ENCODE peak calls at places on chromosomes 12 and 14, in eight cellular contexts. S is ovary, X is IMR-90, Q is PC-3, F is adrenal gland, C is Calu3, W is tibial nerve, P is GM13977. U is an unnamed sample.

GRCh38 chr14:21069388-21070082 is 569 bp upstream of the ARHGEF40 start:
- DNase-seq in S (peak), X (peak), Q (no peak), F (no peak), C (no peak), W (peak), P (peak), U (no peak)

GRCh38 chr12:50132505-50133135 is 20.6 kb downstream of the COX14 start:
- DNase-seq in S (no peak), X (peak), Q (peak), F (no peak), C (no peak), W (peak), P (peak), U (no peak)

GRCh38 chr12:109946913-109947312 is 46.8 kb downstream of the TCHP start:
- DNase-seq in S (no peak), X (no peak), Q (no peak), F (no peak), C (no peak), W (no peak), P (no peak), U (no peak)

GRCh38 chr12:6430124-6430989 is 14.4 kb upstream of the CD27 start:
- DNase-seq in S (peak), X (peak), Q (peak), F (peak), C (peak), W (peak), P (no peak), U (no peak)

GRCh38 chr12:111409403-111410228 is 3.9 kb downstream of the SH2B3 start:
- DNase-seq in S (no peak), X (peak), Q (no peak), F (peak), C (peak), W (no peak), P (no peak), U (no peak)

GRCh38 chr12:12592930-12593329 is 18.7 kb upstream of the CREBL2 start:
- DNase-seq in S (no peak), X (peak), Q (peak), F (no peak), C (peak), W (no peak), P (no peak), U (no peak)

GRCh38 chr12:25830456-25830855 is 128.0 kb upstream of the RASSF8 start:
- DNase-seq in S (no peak), X (no peak), Q (no peak), F (no peak), C (no peak), W (no peak), P (no peak), U (no peak)

GRCh38 chr12:28640519-28640918 is 450.3 kb downstream of the CCDC91 start:
- DNase-seq in S (no peak), X (no peak), Q (no peak), F (no peak), C (no peak), W (no peak), P (no peak), U (no peak)

GRCh38 chr14:86404425-86404824 is 874.5 kb downstream of the FLRT2 start:
- DNase-seq in S (no peak), X (peak), Q (peak), F (no peak), C (no peak), W (no peak), P (no peak), U (no peak)

GRCh38 chr14:33530358-33530757 is 420.5 kb downstream of the EGLN3 start:
- DNase-seq in S (no peak), X (no peak), Q (no peak), F (no peak), C (no peak), W (no peak), P (no peak), U (no peak)

GRCh38 chr12:75623631-75624118 is 112.3 kb upstream of the KRR1 start:
- DNase-seq in S (no peak), X (peak), Q (peak), F (peak), C (peak), W (no peak), P (no peak), U (no peak)

GRCh38 chr12:100651108-100651507 is 77.6 kb downstream of the GAS2L3 start:
- DNase-seq in S (no peak), X (no peak), Q (no peak), F (no peak), C (no peak), W (no peak), P (no peak), U (no peak)

GRCh38 chr12:117047810-117048584 is 51.2 kb downstream of the TESC start:
- DNase-seq in S (no peak), X (peak), Q (no peak), F (no peak), C (no peak), W (no peak), P (no peak), U (no peak)

GRCh38 chr12:7374423-7375144 is 69.4 kb downstream of the CD163L1 start:
- DNase-seq in S (no peak), X (peak), Q (peak), F (peak), C (peak), W (peak), P (peak), U (no peak)

GRCh38 chr14:49479432-49479831 is 106.7 kb downstream of the RPS29 start:
- DNase-seq in S (no peak), X (no peak), Q (peak), F (no peak), C (no peak), W (no peak), P (no peak), U (no peak)

GRCh38 chr14:49173765-49174373 is 412.3 kb downstream of the RPS29 start:
- DNase-seq in S (no peak), X (peak), Q (peak), F (peak), C (peak), W (peak), P (peak), U (peak)

GRCh38 chr12:77049767-77050353 is 15.5 kb downstream of the E2F7 start:
- DNase-seq in S (no peak), X (peak), Q (peak), F (peak), C (peak), W (peak), P (peak), U (no peak)

GRCh38 chr14:104337381-104337780 is 199.0 kb downstream of the KIF26A start:
- DNase-seq in S (peak), X (no peak), Q (no peak), F (no peak), C (no peak), W (no peak), P (no peak), U (no peak)

GRCh38 chr14:56992332-56992820 is 182.1 kb upstream of the OTX2 start:
- DNase-seq in S (no peak), X (no peak), Q (no peak), F (no peak), C (no peak), W (no peak), P (no peak), U (no peak)

GRCh38 chr12:12819221-12819620 is 6.1 kb downstream of the DDX47 start:
- DNase-seq in S (no peak), X (no peak), Q (no peak), F (no peak), C (no peak), W (no peak), P (no peak), U (no peak)

GRCh38 chr14:52694761-52695480 is 437 bp downstream of the ERO1A start:
- DNase-seq in S (peak), X (peak), Q (peak), F (peak), C (peak), W (no peak), P (peak), U (no peak)

GRCh38 chr12:48981757-48982157 is 3.6 kb downstream of the WNT1 start:
- DNase-seq in S (no peak), X (no peak), Q (no peak), F (no peak), C (no peak), W (no peak), P (no peak), U (no peak)

GRCh38 chr14:99322731-99323599 is 51.0 kb upstream of the BCL11B start:
- DNase-seq in S (no peak), X (no peak), Q (no peak), F (no peak), C (no peak), W (peak), P (peak), U (no peak)

GRCh38 chr14:65483647-65484046 is 71.1 kb downstream of the FUT8 start:
- DNase-seq in S (no peak), X (peak), Q (peak), F (peak), C (no peak), W (no peak), P (no peak), U (no peak)

GRCh38 chr12:26798013-26798412 is 35.0 kb downstream of the ITPR2 start:
- DNase-seq in S (no peak), X (peak), Q (no peak), F (no peak), C (no peak), W (no peak), P (no peak), U (no peak)

GRCh38 chr14:68704736-68705720 is 87.8 kb downstream of the ZFP36L1 start:
- DNase-seq in S (no peak), X (peak), Q (peak), F (peak), C (no peak), W (no peak), P (no peak), U (no peak)
- TF ChIP-seq CTCF in S (no peak), X (no peak), Q (no peak), F (no peak), C (no peak), W (no peak), P (no peak), U (no peak)

GRCh38 chr12:124379938-124380754 is 85.3 kb downstream of the RFLNA start:
- DNase-seq in S (peak), X (peak), Q (peak), F (peak), C (no peak), W (peak), P (no peak), U (no peak)
- TF ChIP-seq CTCF in S (peak), X (peak), Q (peak), F (peak), C (no peak), W (peak), P (no peak), U (no peak)

GRCh38 chr14:68408680-68409079 is 384.2 kb downstream of the ZFP36L1 start:
- DNase-seq in S (no peak), X (peak), Q (peak), F (no peak), C (no peak), W (no peak), P (no peak), U (no peak)
- TF ChIP-seq CTCF in S (no peak), X (peak), Q (peak), F (no peak), C (no peak), W (no peak), P (peak), U (peak)

GRCh38 chr12:85029456-85029855 is 6.6 kb downstream of the TSPAN19 start:
- DNase-seq in S (no peak), X (peak), Q (peak), F (no peak), C (no peak), W (no peak), P (peak), U (no peak)
- TF ChIP-seq CTCF in S (no peak), X (peak), Q (peak), F (peak), C (no peak), W (peak), P (peak), U (peak)

GRCh38 chr14:24241829-24242443 is 487 bp downstream of the TINF2 start:
- DNase-seq in S (peak), X (peak), Q (peak), F (peak), C (peak), W (peak), P (peak), U (peak)
- TF ChIP-seq CTCF in S (peak), X (peak), Q (peak), F (peak), C (peak), W (peak), P (peak), U (peak)

GRCh38 chr14:74015965-74016364 is 3.1 kb downstream of the ENTPD5 start:
- DNase-seq in S (no peak), X (no peak), Q (no peak), F (no peak), C (no peak), W (no peak), P (no peak), U (no peak)

GRCh38 chr14:74018029-74018703 is 922 bp downstream of the ENTPD5 start:
- DNase-seq in S (no peak), X (peak), Q (peak), F (no peak), C (no peak), W (no peak), P (peak), U (no peak)

GRCh38 chr14:74019408-74019714 is 212 bp downstream of the BBOF1 start:
- DNase-seq in S (no peak), X (no peak), Q (no peak), F (no peak), C (no peak), W (no peak), P (no peak), U (no peak)

GRCh38 chr14:74019743-74020142 is 594 bp downstream of the BBOF1 start:
- DNase-seq in S (no peak), X (peak), Q (no peak), F (peak), C (no peak), W (peak), P (no peak), U (no peak)

DNA sequence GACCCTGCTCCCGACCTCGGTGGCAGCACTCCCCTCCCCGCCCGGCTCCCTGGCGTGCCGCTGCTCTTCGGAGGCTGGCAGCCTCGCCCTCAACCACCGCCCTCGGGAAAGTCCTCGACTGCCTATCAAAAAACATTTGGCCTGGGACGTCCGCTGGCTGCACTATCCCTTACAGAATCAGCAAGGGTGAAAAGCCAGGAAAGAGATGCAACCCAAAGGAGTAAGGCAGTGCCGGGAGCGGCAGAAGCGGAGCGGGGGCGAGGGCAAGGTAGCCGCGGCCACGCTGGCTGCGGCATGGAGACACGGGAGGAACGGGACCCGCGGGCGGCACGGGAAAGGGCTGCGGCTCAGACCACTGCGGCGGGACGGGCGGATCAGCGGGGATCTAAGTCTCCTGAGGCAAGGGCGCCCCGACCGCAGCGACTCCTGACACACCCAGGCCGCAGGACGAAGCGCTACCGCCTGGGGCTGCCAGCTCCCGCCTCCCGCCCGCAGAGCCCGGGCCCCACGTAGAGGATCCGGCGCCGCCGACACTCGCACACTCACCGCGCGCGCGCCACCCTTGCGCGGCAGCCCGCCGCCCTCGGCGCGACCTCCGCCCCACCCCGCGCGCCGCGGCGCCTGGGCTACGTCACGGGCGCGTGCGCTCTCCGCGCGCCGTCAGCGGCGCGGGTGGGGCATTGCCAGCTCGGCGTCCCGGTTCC is at the start of the genes BBOF1 and ENTPD5:
- DNase-seq in S (peak), X (peak), Q (peak), F (peak), C (peak), W (peak), P (peak), U (peak)
- TF ChIP-seq CTCF in S (peak), X (no peak), Q (no peak), F (no peak), C (no peak), W (peak), P (no peak), U (no peak)

DNA sequence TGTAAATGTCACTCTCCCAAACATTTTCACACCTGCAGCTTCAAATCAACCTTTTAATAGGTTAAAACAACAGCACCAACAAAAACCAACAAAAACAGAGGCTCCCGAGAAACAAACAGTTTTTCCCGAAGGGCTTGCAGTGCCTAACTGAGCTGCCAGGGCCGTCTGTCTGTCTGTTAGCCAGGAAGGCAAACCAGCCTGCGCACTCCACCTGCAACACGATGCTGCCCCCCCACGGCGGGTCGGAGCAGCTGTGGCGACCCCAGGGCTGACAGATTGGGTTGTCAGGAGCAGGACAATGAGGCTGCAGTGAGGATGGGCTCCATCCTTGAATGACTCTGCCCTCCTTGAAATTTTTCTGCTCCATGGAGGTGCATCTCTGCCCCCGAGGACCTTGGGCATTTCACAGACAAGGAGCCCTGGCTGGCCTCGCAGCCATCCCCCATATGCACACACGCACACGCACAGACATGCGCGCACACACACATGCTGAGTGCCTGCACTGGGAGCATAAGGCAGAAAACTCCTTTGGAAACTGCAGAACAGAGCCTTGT is 2.6 kb downstream of the RTL1 start:
- DNase-seq in S (no peak), X (no peak), Q (peak), F (peak), C (peak), W (no peak), P (peak), U (no peak)
- TF ChIP-seq CTCF in S (no peak), X (peak), Q (peak), F (peak), C (no peak), W (no peak), P (peak), U (peak)

GRCh38 chr12:119157528-119157927 is 21.2 kb upstream of the HSPB8 start:
- DNase-seq in S (no peak), X (no peak), Q (no peak), F (no peak), C (no peak), W (no peak), P (no peak), U (no peak)

GRCh38 chr12:119158004-119158776 is 20.5 kb upstream of the HSPB8 start:
- DNase-seq in S (no peak), X (no peak), Q (no peak), F (no peak), C (no peak), W (no peak), P (no peak), U (no peak)

GRCh38 chr12:119154435-119154818 is 24.3 kb upstream of the HSPB8 start:
- DNase-seq in S (no peak), X (no peak), Q (peak), F (no peak), C (no peak), W (no peak), P (no peak), U (no peak)

GRCh38 chr12:119153477-119154434 is 25.0 kb upstream of the HSPB8 start:
- DNase-seq in S (peak), X (peak), Q (peak), F (peak), C (no peak), W (no peak), P (no peak), U (no peak)

GRCh38 chr12:119156401-119156800 is 22.3 kb upstream of the HSPB8 start:
- DNase-seq in S (no peak), X (no peak), Q (no peak), F (no peak), C (no peak), W (no peak), P (no peak), U (no peak)
- TF ChIP-seq CTCF in S (no peak), X (no peak), Q (no peak), F (no peak), C (no peak), W (no peak), P (no peak), U (peak)